ENCODE peak calls at places on chromosomes 2 and 18, in nine cellular contexts. Y is mammary epithelial cell, D is brain pericyte, A is fibroblast of lung, L is M059J, S is H4, T is NCI-H460, O is bronchial epithelial cell, N is non-pigmented ciliary epithelial cell. Q is an unnamed sample.

GRCh38 chr2:218286570-218287459 is 5.5 kb downstream of the TMBIM1 start:
- DNase-seq in Y (peak; percentile 98), D (peak; percentile 41), A (peak; percentile 97), L (peak; percentile 95), S (peak; percentile 90), T (peak; percentile 92), O (peak; percentile 97), N (peak; percentile 89), Q (peak; percentile 71)

GRCh38 chr2:213162515-213163118 is 11.2 kb upstream of the IKZF2 start:
- DNase-seq in Y (no peak), D (no peak), A (peak; percentile 64), L (peak; percentile 41), S (no peak), T (no peak), O (peak; percentile 59), N (no peak), Q (no peak)

GRCh38 chr18:69898241-69898861 is 49.3 kb downstream of the CD226 start:
- DNase-seq in Y (no peak), D (no peak), A (peak; percentile 62), L (peak; percentile 17), S (no peak), T (no peak), O (no peak), N (no peak), Q (no peak)

GRCh38 chr2:73418343-73418742 is 32.7 kb downstream of the ALMS1 start:
- DNase-seq in Y (peak; percentile 46), D (no peak), A (peak; percentile 92), L (peak; percentile 7), S (no peak), T (no peak), O (peak; percentile 37), N (peak; percentile 30), Q (no peak)

GRCh38 chr2:167140767-167141166 is 252.5 kb downstream of the XIRP2 start:
- DNase-seq in Y (peak; percentile 98), D (peak; percentile 53), A (peak; percentile 99), L (peak; percentile 96), S (peak; percentile 87), T (peak; percentile 21), O (peak; percentile 99), N (peak; percentile 99), Q (no peak)

GRCh38 chr18:55856191-55856590 is 268.2 kb upstream of the TCF4 start:
- DNase-seq in Y (peak; percentile 95), D (no peak), A (peak; percentile 97), L (peak; percentile 100), S (peak; percentile 69), T (peak; percentile 38), O (peak; percentile 99), N (peak; percentile 70), Q (no peak)

GRCh38 chr2:111694690-111695089 is 189.3 kb downstream of the ANAPC1 start:
- DNase-seq in Y (peak; percentile 51), D (no peak), A (peak; percentile 100), L (peak; percentile 91), S (peak; percentile 34), T (no peak), O (peak; percentile 60), N (no peak), Q (no peak)

GRCh38 chr18:74950479-74950878 is 258.5 kb downstream of the PTGR3 start:
- DNase-seq in Y (no peak), D (no peak), A (no peak), L (no peak), S (no peak), T (no peak), O (peak; percentile 12), N (no peak), Q (no peak)

GRCh38 chr2:39469807-39470206 is 32.7 kb upstream of the MAP4K3 start:
- DNase-seq in Y (peak; percentile 55), D (no peak), A (peak; percentile 85), L (peak; percentile 58), S (no peak), T (no peak), O (peak; percentile 70), N (peak; percentile 37), Q (no peak)

GRCh38 chr2:144152817-144153271 is 367.1 kb downstream of the ZEB2 start:
- DNase-seq in Y (no peak), D (no peak), A (peak; percentile 79), L (peak; percentile 62), S (peak; percentile 42), T (peak; percentile 12), O (no peak), N (peak; percentile 50), Q (no peak)

GRCh38 chr2:223618172-223619035 is 16.2 kb upstream of the SCG2 start:
- DNase-seq in Y (no peak), D (no peak), A (no peak), L (no peak), S (no peak), T (no peak), O (no peak), N (no peak), Q (no peak)

GRCh38 chr2:43068730-43069517 is 157.5 kb downstream of the ZFP36L2 start:
- DNase-seq in Y (peak; percentile 39), D (no peak), A (no peak), L (peak; percentile 68), S (no peak), T (no peak), O (peak; percentile 81), N (no peak), Q (no peak)

GRCh38 chr2:197107291-197108269 is 181.1 kb upstream of the PGAP1 start:
- DNase-seq in Y (no peak), D (peak; percentile 92), A (peak; percentile 54), L (peak; percentile 85), S (no peak), T (peak; percentile 50), O (no peak), N (no peak), Q (no peak)

GRCh38 chr2:32474391-32474790 is 117.6 kb downstream of the BIRC6 start:
- DNase-seq in Y (no peak), D (no peak), A (no peak), L (peak; percentile 18), S (no peak), T (no peak), O (no peak), N (no peak), Q (no peak)

GRCh38 chr2:187547353-187547979 is 6.8 kb downstream of the TFPI start:
- DNase-seq in Y (peak; percentile 80), D (peak; percentile 64), A (peak; percentile 97), L (peak; percentile 97), S (peak; percentile 90), T (peak; percentile 93), O (peak; percentile 93), N (peak; percentile 95), Q (no peak)

GRCh38 chr2:106638043-106638442 is 150.9 kb downstream of the CD8B2 start:
- DNase-seq in Y (no peak), D (no peak), A (peak; percentile 1), L (peak; percentile 0), S (no peak), T (peak; percentile 26), O (peak; percentile 22), N (peak; percentile 2), Q (no peak)

GRCh38 chr2:226088366-226088674 is 688.8 kb downstream of the NYAP2 start:
- DNase-seq in Y (no peak), D (no peak), A (no peak), L (no peak), S (no peak), T (no peak), O (no peak), N (no peak), Q (no peak)

Q was measured in hypothalamus.